ENCODE peak calls at places on chromosome 13, in ten cellular contexts. Q is sigmoid colon, I is breast epithelium, J is GM23338, U is prostate gland, A is suprapubic skin, P is HepG2, S is stomach, X is K562, V is HCT116. E is an unnamed sample.

GRCh38 chr13:87777395-87777794 is 106.2 kb downstream of the SLITRK5 start:
- DNase-seq in Q (no peak), I (no peak), J (peak), U (no peak), A (no peak), P (peak), S (no peak), X (no peak), V (no peak), E (no peak)

GRCh38 chr13:113453962-113454361 is 674 bp upstream of the ADPRHL1 start:
- DNase-seq in Q (peak), I (no peak), J (no peak), U (no peak), A (no peak), P (no peak), S (no peak), X (no peak), V (no peak), E (no peak)

GRCh38 chr13:96948127-96948526 is 46.1 kb downstream of the OXGR1 start:
- DNase-seq in Q (no peak), I (no peak), J (no peak), U (no peak), A (no peak), P (no peak), S (no peak), X (no peak), V (no peak), E (no peak)

GRCh38 chr13:40432018-40432978 is 234.1 kb downstream of the FOXO1 start:
- DNase-seq in Q (no peak), I (no peak), J (no peak), U (no peak), A (no peak), P (no peak), S (no peak), X (no peak), V (no peak), E (no peak)

GRCh38 chr13:109611912-109612691 is 174.3 kb downstream of the IRS2 start:
- DNase-seq in Q (no peak), I (no peak), J (no peak), U (no peak), A (no peak), P (no peak), S (no peak), X (no peak), V (no peak), E (no peak)

GRCh38 chr13:101681834-101682233 is 229.4 kb downstream of the ITGBL1 start:
- DNase-seq in Q (no peak), I (no peak), J (no peak), U (no peak), A (no peak), P (no peak), S (no peak), X (no peak), V (no peak), E (no peak)

GRCh38 chr13:102901056-102901455 is 55.2 kb downstream of the ERCC5 start:
- DNase-seq in Q (no peak), I (no peak), J (no peak), U (no peak), A (no peak), P (no peak), S (no peak), X (no peak), V (no peak), E (no peak)

GRCh38 chr13:104586010-104586746 is 1520.0 kb upstream of the SLC10A2 start:
- DNase-seq in Q (no peak), I (no peak), J (peak), U (no peak), A (no peak), P (no peak), S (no peak), X (no peak), V (peak), E (no peak)

GRCh38 chr13:101019126-101019525 is 344.5 kb upstream of the TMTC4 start:
- DNase-seq in Q (no peak), I (no peak), J (no peak), U (no peak), A (no peak), P (no peak), S (no peak), X (no peak), V (no peak), E (no peak)

GRCh38 chr13:36870050-36870692 is 49.9 kb downstream of the SMAD9 start:
- DNase-seq in Q (no peak), I (no peak), J (no peak), U (no peak), A (no peak), P (peak), S (no peak), X (no peak), V (no peak), E (no peak)

GRCh38 chr13:23320926-23321533 is 112.5 kb downstream of the SACS start:
- DNase-seq in Q (no peak), I (no peak), J (no peak), U (no peak), A (no peak), P (no peak), S (no peak), X (no peak), V (no peak), E (no peak)

GRCh38 chr13:21717817-21718216 is 46.9 kb downstream of the FGF9 start:
- DNase-seq in Q (no peak), I (peak), J (peak), U (no peak), A (no peak), P (no peak), S (no peak), X (no peak), V (no peak), E (no peak)

GRCh38 chr13:111901301-111901905 is 165.5 kb upstream of the SOX1 start:
- DNase-seq in Q (peak), I (no peak), J (no peak), U (no peak), A (peak), P (no peak), S (no peak), X (no peak), V (no peak), E (no peak)

GRCh38 chr13:63184693-63185092 is 1769.0 kb upstream of the PCDH20 start:
- DNase-seq in Q (no peak), I (no peak), J (peak), U (no peak), A (no peak), P (peak), S (no peak), X (no peak), V (peak), E (no peak)

GRCh38 chr13:49240017-49240416 is 7.7 kb upstream of the CDADC1 start:
- DNase-seq in Q (no peak), I (no peak), J (peak), U (no peak), A (no peak), P (peak), S (no peak), X (no peak), V (peak), E (no peak)

GRCh38 chr13:46361535-46361934 is 25.5 kb downstream of the RUBCNL start:
- DNase-seq in Q (no peak), I (no peak), J (no peak), U (no peak), A (no peak), P (no peak), S (no peak), X (no peak), V (no peak), E (no peak)

GRCh38 chr13:64793592-64793991 is 2436.5 kb downstream of the PCDH9 start:
- DNase-seq in Q (no peak), I (no peak), J (no peak), U (no peak), A (no peak), P (no peak), S (no peak), X (no peak), V (no peak), E (no peak)

GRCh38 chr13:64793131-64793530 is 2437.0 kb downstream of the PCDH9 start:
- DNase-seq in Q (no peak), I (no peak), J (no peak), U (no peak), A (no peak), P (no peak), S (no peak), X (no peak), V (no peak), E (no peak)

DNA sequence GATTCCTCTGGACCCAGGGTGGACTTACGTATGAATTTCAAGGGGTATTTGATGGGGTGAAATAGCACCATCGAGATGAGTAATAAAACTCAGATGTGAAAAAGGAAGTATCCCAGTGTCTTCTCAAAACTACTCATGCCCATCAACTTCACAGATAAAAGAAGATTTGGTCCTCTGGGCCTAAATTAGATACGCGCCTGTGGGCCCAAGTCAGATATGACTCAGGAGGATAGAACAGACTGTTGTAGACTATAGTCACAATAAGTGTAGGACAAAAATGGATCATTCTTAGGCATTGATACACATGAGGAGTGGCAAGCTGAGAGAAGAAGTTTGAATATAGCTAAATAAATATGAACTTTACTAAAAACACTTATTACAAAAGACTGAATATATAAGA is 2438.8 kb downstream of the PCDH9 start:
- DNase-seq in Q (no peak), I (no peak), J (no peak), U (no peak), A (no peak), P (no peak), S (no peak), X (no peak), V (no peak), E (no peak)
- TF ChIP-seq POLR2AphosphoS5 in Q (no peak), I (no peak), J (no peak), U (no peak), A (no peak), P (no peak), S (no peak), X (no peak), V (no peak), E (no peak)

GRCh38 chr13:30132623-30133553 is 174.5 kb downstream of the KATNAL1 start:
- DNase-seq in Q (peak), I (peak), J (peak), U (peak), A (peak), P (peak), S (peak), X (peak), V (peak), E (peak)
- TF ChIP-seq POLR2AphosphoS5 in Q (peak), I (peak), J (no peak), U (peak), A (no peak), P (no peak), S (peak), X (no peak), V (no peak), E (no peak)

DNA sequence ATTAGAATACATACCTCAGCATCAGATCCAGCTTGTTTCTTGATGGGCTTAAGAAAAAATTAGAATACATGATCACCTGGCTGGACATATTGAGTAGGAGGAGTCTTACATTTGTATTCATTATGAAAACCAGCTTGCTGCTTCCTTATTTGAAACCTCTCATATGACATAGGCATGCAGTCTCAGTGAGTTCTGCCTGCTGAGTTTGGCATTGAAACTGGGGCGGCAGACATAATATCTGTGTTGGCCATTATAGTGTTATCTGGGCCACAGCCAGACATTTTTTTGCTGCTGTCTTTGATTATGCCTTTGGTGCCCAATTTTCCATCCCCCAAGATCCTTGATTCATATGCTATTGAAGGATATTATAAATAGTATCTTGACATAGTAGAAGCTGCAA is 15.7 kb downstream of the FREM2 start:
- DNase-seq in Q (no peak), I (no peak), J (no peak), U (no peak), A (no peak), P (no peak), S (no peak), X (no peak), V (no peak), E (no peak)
- TF ChIP-seq POLR2AphosphoS5 in Q (no peak), I (no peak), J (no peak), U (no peak), A (no peak), P (no peak), S (no peak), X (no peak), V (no peak), E (no peak)

DNA sequence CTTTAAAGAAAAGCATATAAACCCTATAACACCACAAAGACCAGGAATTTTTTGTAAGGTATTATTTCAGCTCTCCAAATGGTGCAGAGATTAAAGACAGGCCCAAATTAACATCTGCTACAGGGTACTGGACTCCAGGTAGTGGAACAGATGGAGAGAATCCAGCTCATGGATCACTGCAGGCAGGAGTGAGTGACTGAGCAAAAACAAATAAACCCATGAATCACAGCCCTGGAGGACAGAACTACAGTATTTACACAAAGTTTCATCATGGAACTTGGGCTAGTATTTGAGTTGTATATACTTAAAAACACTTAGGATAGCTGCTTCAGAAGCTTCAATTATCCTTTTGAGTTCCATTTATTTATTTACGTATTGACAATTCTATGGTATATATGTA is 132.8 kb upstream of the SPRY2 start:
- DNase-seq in Q (no peak), I (no peak), J (no peak), U (no peak), A (no peak), P (peak), S (no peak), X (no peak), V (no peak), E (no peak)
- TF ChIP-seq POLR2AphosphoS5 in Q (no peak), I (no peak), J (no peak), U (no peak), A (no peak), P (no peak), S (no peak), X (no peak), V (no peak), E (no peak)

GRCh38 chr13:51370116-51370515 is 30.6 kb downstream of the SERPINE3 start:
- DNase-seq in Q (no peak), I (no peak), J (no peak), U (no peak), A (no peak), P (no peak), S (no peak), X (no peak), V (no peak), E (no peak)
- TF ChIP-seq POLR2AphosphoS5 in Q (no peak), I (no peak), J (no peak), U (no peak), A (no peak), P (no peak), S (no peak), X (no peak), V (no peak), E (no peak)

GRCh38 chr13:30739646-30740642 is 4.6 kb downstream of the ALOX5AP start:
- DNase-seq in Q (no peak), I (no peak), J (no peak), U (no peak), A (peak), P (no peak), S (peak), X (no peak), V (peak), E (no peak)
- TF ChIP-seq POLR2AphosphoS5 in Q (no peak), I (no peak), J (no peak), U (peak), A (no peak), P (no peak), S (no peak), X (no peak), V (no peak), E (no peak)